ENCODE peak calls at places on chromosome 21, in ten cellular contexts. M is stimulated activated effector memory CD8-positive, alpha-beta T cell treated with anti-CD3 and anti-CD28 coated beads, Interleukin-12 subunit alpha, Interleukin-12 subunit beta, amount 100 ng/mL, for 72 hours; W is NCI-H1105 treated with DMSO at 0.1 percent for 48 hours; E is left cardiac atrium; Z is T-helper 9 cell; T is dermis blood vessel endothelial cell; H is sigmoid colon; O is IMR-90; N is central memory CD4-positive, alpha-beta T cell; Y is heart left ventricle. V is an unnamed sample.

GRCh38 chr21:33566514-33566913 is 22.0 kb downstream of the DONSON start:
- DNase-seq in O (peak), Y (no peak), H (no peak), T (no peak), E (no peak), W (no peak), Z (no peak), N (no peak), M (no peak), V (no peak)

GRCh38 chr21:42321231-42321630 is 6.0 kb upstream of the TFF3 start:
- DNase-seq in Y (no peak), H (peak), T (no peak), W (no peak), E (no peak), M (no peak), O (no peak), N (no peak), Z (no peak), V (no peak)

GRCh38 chr21:44939532-44940115 is at the start of gene SLX9:
- DNase-seq in Z (peak), M (peak), O (peak), H (peak), E (peak), T (peak), N (peak), Y (peak), W (peak), V (peak)

GRCh38 chr21:21952566-21952965 is 954.4 kb downstream of the NCAM2 start:
- DNase-seq in Z (no peak), W (no peak), N (no peak), Y (no peak), T (no peak), O (no peak), H (no peak), E (no peak), M (no peak), V (no peak)

GRCh38 chr21:36854391-36854790 is 112.1 kb downstream of the HLCS start:
- DNase-seq in E (no peak), N (no peak), M (peak), Y (no peak), T (peak), Z (no peak), W (no peak), O (peak), H (no peak), V (no peak)

GRCh38 chr21:37855568-37856391 is 60.5 kb downstream of the KCNJ6 start:
- DNase-seq in O (peak), W (no peak), M (no peak), H (no peak), Z (no peak), E (no peak), T (no peak), Y (no peak), N (no peak), V (no peak)

GRCh38 chr21:41112740-41113692 is 54.9 kb upstream of the BACE2 start:
- DNase-seq in O (peak), Y (no peak), N (peak), H (no peak), Z (no peak), M (no peak), T (peak), W (no peak), E (no peak), V (no peak)

GRCh38 chr21:31894441-31894840 is 21.6 kb downstream of the HUNK start:
- DNase-seq in N (no peak), Z (no peak), W (no peak), M (no peak), E (no peak), Y (no peak), H (no peak), O (no peak), T (no peak), V (no peak)

GRCh38 chr21:35149698-35150097 is 100.6 kb upstream of the RUNX1 start:
- DNase-seq in N (no peak), H (no peak), M (no peak), W (no peak), E (no peak), O (peak), Y (no peak), T (no peak), Z (no peak), V (no peak)

GRCh38 chr21:35924714-35925301 is 135.5 kb downstream of the SETD4 start:
- DNase-seq in M (no peak), T (peak), O (peak), W (no peak), H (peak), N (no peak), E (no peak), Y (no peak), Z (no peak), V (no peak)

GRCh38 chr21:46284722-46285121 is 689 bp downstream of the MCM3AP start:
- DNase-seq in H (no peak), W (no peak), N (no peak), T (no peak), O (no peak), Z (no peak), M (no peak), Y (no peak), E (no peak), V (no peak)

GRCh38 chr21:45574691-45575090 is 32.5 kb upstream of the SLC19A1 start:
- DNase-seq in H (peak), W (no peak), T (no peak), M (no peak), O (no peak), Z (no peak), N (no peak), Y (no peak), E (no peak), V (peak)

GRCh38 chr21:21436012-21436545 is 437.9 kb downstream of the NCAM2 start:
- DNase-seq in M (no peak), N (no peak), W (no peak), Z (no peak), Y (no peak), T (no peak), O (peak), H (no peak), E (no peak), V (no peak)

GRCh38 chr21:44853601-44854390 is 19.7 kb downstream of the PTTG1IP start:
- DNase-seq in M (no peak), Z (no peak), H (no peak), E (peak), T (no peak), W (no peak), Y (no peak), O (no peak), N (no peak), V (no peak)

GRCh38 chr21:32403201-32403701 is 9.3 kb upstream of the EVA1C start:
- DNase-seq in E (peak), O (peak), H (peak), Z (peak), T (peak), M (peak), Y (no peak), N (peak), W (peak), V (no peak)

GRCh38 chr21:33578959-33579542 is 9.4 kb downstream of the DONSON start:
- DNase-seq in H (no peak), M (no peak), Z (no peak), T (peak), E (no peak), Y (no peak), N (no peak), W (no peak), O (peak), V (no peak)

GRCh38 chr21:43290529-43291346 is 121.9 kb downstream of the CRYAA start:
- DNase-seq in T (no peak), N (no peak), E (no peak), M (no peak), Y (peak), W (peak), O (no peak), Z (no peak), H (no peak), V (no peak)

GRCh38 chr21:45912611-45913415 is 68.8 kb upstream of the COL6A1 start:
- DNase-seq in H (no peak), E (no peak), T (no peak), N (no peak), Z (no peak), O (no peak), M (no peak), Y (peak), W (no peak), V (no peak)

GRCh38 chr21:29092102-29092959 is 18.9 kb upstream of the CCT8 start:
- DNase-seq in O (peak), E (no peak), W (no peak), H (no peak), M (no peak), T (no peak), N (no peak), Y (no peak), Z (no peak), V (no peak)

GRCh38 chr21:17900281-17900989 is 81.3 kb upstream of the C21orf91 start:
- DNase-seq in M (no peak), H (no peak), W (peak), Y (peak), T (no peak), E (peak), N (no peak), Z (no peak), O (no peak), V (no peak)

GRCh38 chr21:41680444-41681335 is 86.2 kb downstream of the RIPK4 start:
- DNase-seq in Y (no peak), E (no peak), N (no peak), M (no peak), W (peak), H (no peak), Z (no peak), O (no peak), T (no peak), V (no peak)

GRCh38 chr21:46557469-46557868 is 47.4 kb downstream of the S100B start:
- DNase-seq in H (peak), N (no peak), E (no peak), T (no peak), O (no peak), W (no peak), M (no peak), Z (no peak), Y (no peak), V (no peak)

GRCh38 chr21:39159342-39160063 is 23.7 kb downstream of the PSMG1 start:
- DNase-seq in Y (no peak), Z (no peak), W (no peak), H (no peak), T (no peak), N (no peak), E (no peak), O (peak), M (no peak), V (no peak)

GRCh38 chr21:35775778-35776515 is 284.4 kb downstream of the SETD4 start:
- DNase-seq in T (no peak), H (no peak), E (no peak), N (no peak), Y (no peak), Z (no peak), O (no peak), W (no peak), M (no peak), V (no peak)

GRCh38 chr21:21165063-21165645 is 166.9 kb downstream of the NCAM2 start:
- DNase-seq in O (peak), Z (no peak), W (no peak), Y (no peak), E (no peak), H (no peak), M (no peak), N (no peak), T (no peak), V (no peak)

GRCh38 chr21:41985662-41986416 is 24.3 kb downstream of the ZBTB21 start:
- DNase-seq in Y (no peak), H (no peak), M (no peak), T (no peak), Z (no peak), E (no peak), W (no peak), O (no peak), N (no peak), V (no peak)

GRCh38 chr21:39715804-39716397 is 29.1 kb upstream of the IGSF5 start:
- DNase-seq in W (peak), Z (peak), O (peak), T (peak), N (peak), M (peak), Y (no peak), E (peak), H (peak), V (peak)

GRCh38 chr21:34086887-34087306 is 13.5 kb downstream of the MRPS6 start:
- DNase-seq in E (no peak), W (no peak), H (no peak), M (no peak), T (no peak), Y (no peak), Z (no peak), N (no peak), O (no peak), V (no peak)

GRCh38 chr21:44428281-44428942 is 26.9 kb upstream of the LRRC3 start:
- DNase-seq in N (peak), O (no peak), E (no peak), H (peak), Y (peak), W (peak), Z (peak), M (peak), T (peak), V (peak)

GRCh38 chr21:45887121-45887611 is 94.4 kb upstream of the COL6A1 start:
- DNase-seq in Y (peak), O (no peak), N (no peak), Z (no peak), W (no peak), H (peak), T (no peak), M (no peak), E (peak), V (no peak)

GRCh38 chr21:14438204-14438603 is 55.3 kb upstream of the HSPA13 start:
- DNase-seq in Y (no peak), H (no peak), O (no peak), T (no peak), M (no peak), E (no peak), W (no peak), N (no peak), Z (no peak), V (no peak)

GRCh38 chr21:46188226-46189212 is 4.3 kb upstream of the SPATC1L start:
- DNase-seq in H (peak), N (no peak), T (peak), M (peak), Z (no peak), O (peak), Y (peak), W (no peak), E (peak), V (no peak)

GRCh38 chr21:15295875-15296274 is 231.1 kb upstream of the NRIP1 start:
- DNase-seq in Z (no peak), H (no peak), E (no peak), T (no peak), Y (no peak), N (no peak), M (no peak), O (no peak), W (no peak), V (no peak)

GRCh38 chr21:45640888-45641479 is 2.5 kb upstream of the PCBP3 start:
- DNase-seq in Z (no peak), M (no peak), E (peak), N (no peak), O (peak), Y (no peak), H (no peak), W (no peak), T (peak), V (no peak)

GRCh38 chr21:24436236-24436635 is 1171.0 kb downstream of the MRPL39 start:
- DNase-seq in O (no peak), W (peak), T (no peak), Y (no peak), H (no peak), E (no peak), M (no peak), N (no peak), Z (no peak), V (no peak)

GRCh38 chr21:21232320-21232719 is 234.1 kb downstream of the NCAM2 start:
- DNase-seq in Y (no peak), N (no peak), W (peak), H (no peak), Z (no peak), M (no peak), O (peak), E (no peak), T (peak), V (no peak)

GRCh38 chr21:15754640-15755039 is 24.9 kb downstream of the USP25 start:
- DNase-seq in N (no peak), W (no peak), M (no peak), Y (no peak), Z (no peak), O (peak), H (no peak), E (no peak), T (no peak), V (no peak)

GRCh38 chr21:44931137-44931500 is 8.7 kb upstream of the SLX9 start:
- DNase-seq in T (no peak), Y (peak), O (no peak), M (peak), Z (no peak), E (peak), W (no peak), N (no peak), H (no peak), V (no peak)

GRCh38 chr21:44510109-44510507 is 29.9 kb downstream of the KRTAP10-1 start:
- DNase-seq in H (no peak), E (no peak), Z (no peak), M (no peak), T (no peak), Y (peak), W (no peak), O (no peak), N (no peak), V (no peak)

V was measured in activated CD4-positive, CD25-positive, alpha-beta regulatory T cell treated with anti-CD3 and anti-CD28 coated beads, Interleukin-2, amount 50 U/mL, for 72 hours.